ENCODE peak calls at places on chromosomes 7 and 10, in six cellular contexts. N is uterus; P is transverse colon; U is lower lobe of right lung; H is CD4-positive, alpha-beta memory T cell; S is GM23248. D is an unnamed sample.

GRCh38 chr10:1540144-1540543 is 197.2 kb downstream of the ADARB2 start:
- DNase-seq in N (no peak), P (peak; percentile 0), U (no peak), H (no peak), S (no peak), D (no peak)

GRCh38 chr10:4632757-4633156 is 193.2 kb upstream of the AKR1E2 start:
- DNase-seq in N (no peak), P (no peak), U (no peak), H (no peak), S (no peak), D (no peak)

GRCh38 chr10:132397036-132397541 is at the start of gene PWWP2B:
- DNase-seq in N (peak; percentile 43), P (peak; percentile 72), U (peak; percentile 78), H (peak; percentile 77), S (peak; percentile 73), D (peak; percentile 43)

GRCh38 chr10:20955355-20955893 is 58.3 kb upstream of the NEBL start:
- DNase-seq in N (no peak), P (no peak), U (no peak), H (no peak), S (no peak), D (peak; percentile 46)

GRCh38 chr10:26550774-26551526 is 112.8 kb downstream of the APBB1IP start:
- DNase-seq in N (no peak), P (no peak), U (no peak), H (no peak), S (no peak), D (no peak)

GRCh38 chr7:122423591-122423990 is 119.0 kb upstream of the FEZF1 start:
- DNase-seq in N (no peak), P (no peak), U (no peak), H (no peak), S (no peak), D (no peak)

GRCh38 chr10:58512470-58513188 is at the start of gene BICC1:
- DNase-seq in N (peak; percentile 23), P (peak; percentile 33), U (no peak), H (no peak), S (peak; percentile 84), D (peak; percentile 45)

GRCh38 chr10:46558411-46559185 is 2.1 kb upstream of the GPRIN2 start:
- DNase-seq in N (peak; percentile 10), P (peak; percentile 23), U (peak; percentile 51), H (no peak), S (no peak), D (no peak)

GRCh38 chr7:138204285-138204988 is 128.2 kb downstream of the AKR1D1 start:
- DNase-seq in N (no peak), P (no peak), U (no peak), H (no peak), S (no peak), D (no peak)

GRCh38 chr10:32348297-32349198 is 1.6 kb upstream of the EPC1 start:
- DNase-seq in N (no peak), P (no peak), U (no peak), H (no peak), S (no peak), D (no peak)

GRCh38 chr10:64430690-64431323 is 909.6 kb downstream of the REEP3 start:
- DNase-seq in N (no peak), P (peak; percentile 14), U (no peak), H (no peak), S (no peak), D (no peak)

GRCh38 chr10:33459597-33459996 is 125.1 kb upstream of the NRP1 start:
- DNase-seq in N (no peak), P (no peak), U (no peak), H (no peak), S (peak; percentile 78), D (no peak)

GRCh38 chr7:51062222-51062987 is 254.2 kb downstream of the COBL start:
- DNase-seq in N (no peak), P (no peak), U (peak; percentile 81), H (no peak), S (peak; percentile 18), D (peak; percentile 19)

GRCh38 chr7:157528785-157529341 is 192.1 kb downstream of the DNAJB6 start:
- DNase-seq in N (no peak), P (no peak), U (no peak), H (no peak), S (no peak), D (no peak)

GRCh38 chr10:17742918-17743317 is 9.1 kb upstream of the TMEM236 start:
- DNase-seq in N (peak; percentile 55), P (peak; percentile 66), U (peak; percentile 70), H (peak; percentile 52), S (peak; percentile 68), D (peak; percentile 53)

GRCh38 chr10:17744395-17744841 is 7.6 kb upstream of the TMEM236 start:
- DNase-seq in N (no peak), P (no peak), U (no peak), H (no peak), S (no peak), D (no peak)

GRCh38 chr10:17751781-17752445 is at the start of gene TMEM236:
- DNase-seq in N (no peak), P (peak; percentile 77), U (no peak), H (no peak), S (no peak), D (no peak)

GRCh38 chr10:17749890-17750289 is 2.1 kb upstream of the TMEM236 start:
- DNase-seq in N (no peak), P (no peak), U (no peak), H (no peak), S (no peak), D (no peak)

DNA sequence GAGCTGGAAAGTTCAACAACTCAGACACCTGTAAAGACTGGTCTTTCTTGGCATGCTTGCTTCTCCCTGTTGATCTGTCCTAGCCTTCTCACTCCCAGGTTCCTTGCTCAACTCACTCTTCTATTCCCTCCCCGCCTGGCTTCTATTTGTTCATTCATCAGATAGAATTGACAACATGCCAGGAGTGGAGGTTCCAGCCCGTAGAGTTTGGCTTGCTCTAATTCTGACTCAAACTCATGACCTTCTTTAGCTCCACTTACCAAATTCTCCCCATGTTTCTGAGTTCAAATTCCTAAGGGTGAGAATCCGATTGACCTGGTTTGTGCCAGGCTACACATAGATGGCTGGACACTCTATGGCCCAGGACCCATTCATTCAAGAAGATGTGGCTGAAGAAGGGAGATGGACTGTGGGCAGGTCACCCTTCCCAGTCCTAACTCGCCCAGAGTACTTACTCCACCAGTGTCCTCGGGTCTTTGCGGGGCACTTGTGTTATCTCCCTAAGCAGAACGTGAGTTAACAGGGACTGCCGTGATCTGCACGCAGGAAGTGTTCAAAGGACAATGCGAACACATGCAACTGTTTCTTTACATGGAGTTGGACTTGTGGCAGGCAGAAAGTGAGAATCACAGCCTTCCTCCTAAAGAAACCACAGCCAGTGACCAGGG is 4.0 kb upstream of the TMEM236 start:
- DNase-seq in N (no peak), P (no peak), U (no peak), H (no peak), S (peak; percentile 57), D (no peak)
- H3K27ac ChIP-seq in N (no peak overlapping the region), P (no peak overlapping the region), U (no peak overlapping the region), H (no peak overlapping the region), S (no peak overlapping the region), D (no peak overlapping the region)

GRCh38 chr7:44277391-44277790 is 48.0 kb downstream of the CAMK2B start:
- DNase-seq in N (no peak), P (no peak), U (peak; percentile 35), H (no peak), S (no peak), D (no peak)

GRCh38 chr7:44276571-44277101 is 48.8 kb downstream of the CAMK2B start:
- DNase-seq in N (no peak), P (no peak), U (peak; percentile 28), H (no peak), S (no peak), D (no peak)

GRCh38 chr7:44279286-44279685 is 46.1 kb downstream of the CAMK2B start:
- DNase-seq in N (peak; percentile 1), P (no peak), U (peak; percentile 30), H (no peak), S (no peak), D (no peak)

GRCh38 chr7:44278451-44279161 is 46.8 kb downstream of the CAMK2B start:
- DNase-seq in N (peak; percentile 4), P (peak; percentile 3), U (peak; percentile 20), H (no peak), S (peak; percentile 20), D (no peak)

DNA sequence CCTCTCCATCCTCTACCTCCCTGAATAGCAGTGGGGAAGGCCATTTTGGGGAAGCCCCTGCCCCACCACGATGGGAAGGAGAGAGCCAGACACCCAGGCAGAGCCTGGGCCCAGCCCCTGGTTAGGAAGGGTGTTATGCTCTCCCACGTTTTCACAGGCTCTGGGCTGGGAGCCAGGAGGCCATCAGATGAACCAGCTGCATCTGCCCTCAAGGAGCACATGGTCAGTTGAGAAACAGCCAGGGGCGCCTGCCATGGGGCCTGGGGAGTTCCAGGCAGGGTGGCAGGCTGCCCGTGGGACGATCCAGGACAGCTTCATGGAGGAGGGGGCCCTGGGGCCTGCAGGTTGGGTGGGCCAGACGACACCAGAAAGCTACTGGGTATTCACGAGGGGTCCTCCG is 47.5 kb downstream of the CAMK2B start:
- DNase-seq in N (no peak), P (peak; percentile 1), U (peak; percentile 35), H (no peak), S (peak; percentile 16), D (no peak)
- H3K27ac ChIP-seq in N (no peak overlapping the region), P (no peak overlapping the region), U (no peak overlapping the region), H (no peak overlapping the region), S (no peak overlapping the region), D (no peak overlapping the region)

GRCh38 chr7:90842430-90842788 is 246.3 kb downstream of the CDK14 start:
- DNase-seq in N (no peak), P (no peak), U (no peak), H (no peak), S (no peak), D (no peak)

GRCh38 chr7:90838799-90839198 is 242.7 kb downstream of the CDK14 start:
- DNase-seq in N (no peak), P (no peak), U (no peak), H (no peak), S (no peak), D (no peak)

GRCh38 chr7:90841759-90842429 is 245.8 kb downstream of the CDK14 start:
- DNase-seq in N (no peak), P (no peak), U (no peak), H (no peak), S (no peak), D (no peak)

GRCh38 chr7:90836937-90837336 is 240.8 kb downstream of the CDK14 start:
- DNase-seq in N (no peak), P (no peak), U (no peak), H (no peak), S (peak; percentile 19), D (no peak)

DNA sequence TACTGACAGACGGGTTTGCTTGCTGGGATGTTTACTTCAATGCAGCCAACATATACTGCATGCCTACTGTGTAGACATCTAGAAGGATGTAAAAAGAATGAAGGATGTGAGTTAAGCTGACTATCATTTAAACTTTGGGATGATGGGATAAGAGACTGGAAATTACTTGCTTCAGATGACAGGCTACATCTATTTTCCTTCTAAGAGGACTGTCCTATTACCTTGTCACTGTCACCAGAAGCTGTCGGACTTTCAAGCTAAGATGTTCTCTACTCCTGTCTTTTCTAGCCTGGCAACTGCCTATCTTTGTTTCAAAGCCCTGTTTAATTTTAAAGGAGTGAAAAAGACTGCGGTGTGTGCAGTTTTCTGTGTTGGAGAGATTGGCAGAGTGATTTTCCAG is 243.8 kb downstream of the CDK14 start:
- DNase-seq in N (no peak), P (no peak), U (no peak), H (no peak), S (no peak), D (no peak)
- H3K27ac ChIP-seq in N (no peak overlapping the region), P (no peak overlapping the region), U (no peak overlapping the region), H (no peak overlapping the region), S (no peak overlapping the region), D (no peak overlapping the region)

GRCh38 chr10:88289342-88289741 is 293.8 kb downstream of the RNLS start:
- DNase-seq in N (no peak), P (no peak), U (no peak), H (no peak), S (peak; percentile 47), D (peak; percentile 26)
- H3K27ac ChIP-seq in N (no peak overlapping the region), P (no peak overlapping the region), U (no peak overlapping the region), H (no peak overlapping the region), S (no peak overlapping the region), D (no peak overlapping the region)

D was measured in mesenchymal stem cell.